ENCODE peak calls at places on chromosome X, in four cellular contexts. E, L, R and G are unnamed samples.

GRCh38 chrX:152212969-152213368 is 74.6 kb upstream of the MAGEA10 start:
- DNase-seq in E (no peak), L (no peak), R (no peak), G (no peak)

GRCh38 chrX:13938766-13939530 is 90.7 kb downstream of the GEMIN8 start:
- DNase-seq in E (no peak), L (no peak), R (no peak), G (no peak)

GRCh38 chrX:10636337-10636736 is 16.0 kb upstream of the MID1 start:
- DNase-seq in E (no peak), L (no peak), R (no peak), G (no peak)

GRCh38 chrX:18793601-18794089 is 86.2 kb downstream of the PPEF1 start:
- DNase-seq in E (no peak), L (no peak), R (no peak), G (no peak)

GRCh38 chrX:46165866-46166265 is 379.4 kb downstream of the ZNF674 start:
- DNase-seq in E (no peak), L (no peak), R (no peak), G (no peak)

GRCh38 chrX:136065044-136065671 is 79.9 kb downstream of the SLC9A6 start:
- DNase-seq in E (no peak), L (peak; percentile 40), R (no peak), G (no peak)

GRCh38 chrX:47198687-47199080 is 5.1 kb downstream of the UBA1 start:
- DNase-seq in E (no peak), L (no peak), R (no peak), G (no peak)

GRCh38 chrX:64202808-64203320 is 2.6 kb downstream of the AMER1 start:
- DNase-seq in E (no peak), L (no peak), R (no peak), G (no peak)

GRCh38 chrX:41145920-41146608 is 60.8 kb downstream of the USP9X start:
- DNase-seq in E (no peak), L (no peak), R (no peak), G (no peak)

GRCh38 chrX:28802625-28803024 is 215.4 kb downstream of the IL1RAPL1 start:
- DNase-seq in E (no peak), L (no peak), R (no peak), G (no peak)

GRCh38 chrX:38341442-38341841 is 11.0 kb upstream of the OTC start:
- DNase-seq in E (no peak), L (no peak), R (no peak), G (no peak)

GRCh38 chrX:38305971-38306370 is 21.3 kb downstream of the RPGR start:
- DNase-seq in E (no peak), L (no peak), R (no peak), G (no peak)

GRCh38 chrX:124035657-124036056 is 74.2 kb downstream of the STAG2 start:
- DNase-seq in E (no peak), L (no peak), R (no peak), G (no peak)

GRCh38 chrX:149993989-149994388 is 55.7 kb upstream of the EOLA2 start:
- DNase-seq in E (no peak), L (no peak), R (no peak), G (no peak)

GRCh38 chrX:1491851-1492349 is 39.2 kb upstream of the ASMTL start:
- DNase-seq in E (no peak), L (no peak), R (no peak), G (peak; percentile 22)

GRCh38 chrX:113644426-113644825 is 803.8 kb upstream of the AMOT start:
- DNase-seq in E (no peak), L (no peak), R (no peak), G (no peak)

GRCh38 chrX:37921758-37922157 is 74.4 kb upstream of the DYNLT3 start:
- DNase-seq in E (no peak), L (no peak), R (no peak), G (no peak)

GRCh38 chrX:9153299-9153698 is 119.4 kb upstream of the FAM9B start:
- DNase-seq in E (no peak), L (no peak), R (no peak), G (no peak)